ENCODE peak calls at places on chromosomes 12 and 14, in ten cellular contexts. L is NCI-H2081; J is osteoblast; C is psoas muscle; S is NCI-H2029 treated with DMSO at 0.1 percent for 48 hours; F is naive thymus-derived CD8-positive, alpha-beta T cell; U is germinal center; Q is stimulated activated CD8-positive, alpha-beta memory T cell treated with anti-CD3 and anti-CD28 coated beads, Interleukin-15, amount 100 ng/mL, for 48 hours; B is activated naive CD4-positive, alpha-beta T cell treated with anti-CD3 and anti-CD28 coated beads, Interleukin-2, amount 50 U/mL, for 72 hours; E is stomach. D is an unnamed sample.

GRCh38 chr12:116159175-116159574 is 118.3 kb downstream of the MED13L start:
- DNase-seq in L (peak), J (no peak), C (no peak), S (no peak), F (no peak), U (no peak), Q (no peak), B (no peak), E (no peak), D (no peak)

GRCh38 chr14:73785336-73785833 is 66.2 kb upstream of the PTGR2 start:
- DNase-seq in L (no peak), J (no peak), C (no peak), S (no peak), F (no peak), U (no peak), Q (no peak), B (no peak), E (no peak), D (no peak)

GRCh38 chr12:57091633-57092528 is 3.0 kb downstream of the NAB2 start:
- DNase-seq in L (no peak), J (peak), C (no peak), S (no peak), F (peak), U (peak), Q (no peak), B (no peak), E (no peak), D (no peak)

GRCh38 chr12:51521554-51522276 is 69.3 kb upstream of the SCN8A start:
- DNase-seq in L (no peak), J (no peak), C (no peak), S (no peak), F (no peak), U (no peak), Q (no peak), B (no peak), E (no peak), D (no peak)

GRCh38 chr14:29735459-29735858 is 192.2 kb downstream of the PRKD1 start:
- DNase-seq in L (no peak), J (no peak), C (no peak), S (peak), F (no peak), U (no peak), Q (no peak), B (no peak), E (no peak), D (no peak)

GRCh38 chr14:44567997-44568396 is 60.9 kb upstream of the FSCB start:
- DNase-seq in L (no peak), J (no peak), C (no peak), S (no peak), F (no peak), U (no peak), Q (no peak), B (no peak), E (no peak), D (no peak)

GRCh38 chr12:77065361-77066204 is at the start of gene E2F7:
- DNase-seq in L (peak), J (peak), C (peak), S (peak), F (peak), U (peak), Q (peak), B (peak), E (peak), D (peak)

GRCh38 chr12:120241561-120242274 is 23.8 kb downstream of the PXN start:
- DNase-seq in L (no peak), J (peak), C (no peak), S (no peak), F (no peak), U (no peak), Q (no peak), B (no peak), E (no peak), D (no peak)

GRCh38 chr14:105939810-105940508 is 413.6 kb downstream of the TMEM121 start:
- DNase-seq in L (no peak), J (peak), C (no peak), S (no peak), F (no peak), U (no peak), Q (no peak), B (no peak), E (peak), D (no peak)

GRCh38 chr14:35607380-35607779 is 73.4 kb downstream of the INSM2 start:
- DNase-seq in L (no peak), J (no peak), C (no peak), S (no peak), F (no peak), U (no peak), Q (no peak), B (no peak), E (no peak), D (no peak)

GRCh38 chr14:94646066-94646465 is 33.9 kb downstream of the SERPINA3 start:
- DNase-seq in L (no peak), J (no peak), C (no peak), S (no peak), F (no peak), U (no peak), Q (no peak), B (no peak), E (no peak), D (no peak)

GRCh38 chr12:32450768-32451167 is 51.4 kb downstream of the FGD4 start:
- DNase-seq in L (no peak), J (no peak), C (no peak), S (no peak), F (no peak), U (no peak), Q (no peak), B (no peak), E (no peak), D (no peak)

GRCh38 chr12:117030187-117030896 is 68.9 kb downstream of the TESC start:
- DNase-seq in L (no peak), J (no peak), C (no peak), S (no peak), F (no peak), U (no peak), Q (no peak), B (no peak), E (peak), D (no peak)

GRCh38 chr12:46499901-46500300 is 127.3 kb upstream of the SLC38A2 start:
- DNase-seq in L (no peak), J (no peak), C (no peak), S (no peak), F (no peak), U (no peak), Q (no peak), B (no peak), E (no peak), D (peak)

GRCh38 chr14:63677891-63678379 is 36.3 kb upstream of the WDR89 start:
- DNase-seq in L (no peak), J (peak), C (no peak), S (no peak), F (no peak), U (no peak), Q (no peak), B (no peak), E (no peak), D (no peak)

GRCh38 chr12:55966408-55967281 is at the start of gene CDK2:
- DNase-seq in L (peak), J (peak), C (peak), S (peak), F (peak), U (peak), Q (peak), B (peak), E (peak), D (peak)

GRCh38 chr14:27096091-27096490 is 498.3 kb upstream of the NOVA1 start:
- DNase-seq in L (no peak), J (no peak), C (no peak), S (no peak), F (no peak), U (no peak), Q (no peak), B (no peak), E (no peak), D (no peak)

GRCh38 chr14:103073876-103074698 is 9.9 kb upstream of the LBHD2 start:
- DNase-seq in L (no peak), J (no peak), C (no peak), S (no peak), F (no peak), U (no peak), Q (no peak), B (no peak), E (no peak), D (no peak)

GRCh38 chr14:54132485-54132884 is 175.9 kb upstream of the BMP4 start:
- DNase-seq in L (no peak), J (no peak), C (no peak), S (no peak), F (no peak), U (no peak), Q (no peak), B (no peak), E (no peak), D (no peak)

GRCh38 chr14:73747386-73748211 is 33.4 kb upstream of the PNMA1 start:
- DNase-seq in L (no peak), J (peak), C (no peak), S (no peak), F (no peak), U (no peak), Q (no peak), B (no peak), E (no peak), D (no peak)

GRCh38 chr12:59808317-59808910 is 212.6 kb downstream of the SLC16A7 start:
- DNase-seq in L (peak), J (peak), C (no peak), S (peak), F (no peak), U (peak), Q (no peak), B (no peak), E (no peak), D (no peak)

GRCh38 chr12:59491877-59492276 is 104.0 kb upstream of the SLC16A7 start:
- DNase-seq in L (peak), J (no peak), C (no peak), S (no peak), F (no peak), U (no peak), Q (no peak), B (no peak), E (no peak), D (no peak)

GRCh38 chr12:27344760-27345159 is 12.1 kb downstream of the BMAL2 start:
- DNase-seq in L (no peak), J (no peak), C (no peak), S (no peak), F (no peak), U (no peak), Q (no peak), B (no peak), E (no peak), D (no peak)

GRCh38 chr14:22824711-22825359 is 4.9 kb upstream of the MRPL52 start:
- DNase-seq in L (no peak), J (peak), C (no peak), S (peak), F (no peak), U (no peak), Q (no peak), B (no peak), E (no peak), D (no peak)

GRCh38 chr14:101665478-101666078 is 95.9 kb upstream of the PPP2R5C start:
- DNase-seq in L (peak), J (no peak), C (no peak), S (no peak), F (no peak), U (peak), Q (peak), B (peak), E (no peak), D (peak)

GRCh38 chr14:104650057-104650980 is 39.1 kb upstream of the INF2 start:
- DNase-seq in L (peak), J (peak), C (peak), S (no peak), F (peak), U (peak), Q (peak), B (peak), E (peak), D (peak)

GRCh38 chr12:1932264-1932777 is 13.9 kb upstream of the CACNA2D4 start:
- DNase-seq in L (peak), J (peak), C (no peak), S (no peak), F (peak), U (peak), Q (no peak), B (no peak), E (peak), D (peak)

GRCh38 chr14:47454025-47454424 is 221.4 kb downstream of the MDGA2 start:
- DNase-seq in L (no peak), J (no peak), C (no peak), S (no peak), F (no peak), U (no peak), Q (no peak), B (no peak), E (no peak), D (no peak)

GRCh38 chr12:86724716-86725115 is 468.5 kb upstream of the MGAT4C start:
- DNase-seq in L (no peak), J (peak), C (no peak), S (no peak), F (no peak), U (no peak), Q (no peak), B (no peak), E (no peak), D (no peak)

GRCh38 chr12:12719496-12719895 is 2.3 kb downstream of the CDKN1B start:
- DNase-seq in L (peak), J (no peak), C (no peak), S (no peak), F (no peak), U (peak), Q (no peak), B (no peak), E (no peak), D (no peak)

GRCh38 chr12:101939306-101939705 is 61.9 kb downstream of the DRAM1 start:
- DNase-seq in L (no peak), J (no peak), C (no peak), S (no peak), F (no peak), U (no peak), Q (no peak), B (no peak), E (no peak), D (no peak)

GRCh38 chr12:56020437-56021189 is at the start of gene IKZF4:
- DNase-seq in L (no peak), J (no peak), C (peak), S (no peak), F (no peak), U (no peak), Q (no peak), B (no peak), E (no peak), D (no peak)

GRCh38 chr14:92475451-92476187 is 38.0 kb upstream of the RIN3 start:
- DNase-seq in L (no peak), J (no peak), C (peak), S (no peak), F (no peak), U (no peak), Q (no peak), B (no peak), E (no peak), D (no peak)

GRCh38 chr14:99574099-99574880 is 29.7 kb downstream of the CCDC85C start:
- DNase-seq in L (peak), J (peak), C (no peak), S (no peak), F (no peak), U (no peak), Q (no peak), B (no peak), E (peak), D (no peak)

GRCh38 chr14:59325906-59326305 is 137.4 kb downstream of the DAAM1 start:
- DNase-seq in L (no peak), J (no peak), C (no peak), S (no peak), F (no peak), U (no peak), Q (no peak), B (no peak), E (no peak), D (no peak)

GRCh38 chr14:94113490-94113889 is 3.0 kb downstream of the IFI27 start:
- DNase-seq in L (no peak), J (no peak), C (no peak), S (peak), F (no peak), U (no peak), Q (no peak), B (no peak), E (peak), D (no peak)

GRCh38 chr14:20802341-20803084 is at the start of gene RNASE1:
- DNase-seq in L (no peak), J (no peak), C (peak), S (no peak), F (no peak), U (no peak), Q (no peak), B (no peak), E (peak), D (no peak)

GRCh38 chr12:132635076-132635955 is 16.7 kb downstream of the P2RX2 start:
- DNase-seq in L (no peak), J (peak), C (no peak), S (no peak), F (no peak), U (no peak), Q (no peak), B (no peak), E (no peak), D (no peak)

D was measured in GM06990.